ENCODE peak calls at places on chromosomes 4 and X, in ten cellular contexts. One of them, this sample, is unnamed.

GRCh38 chr4:105560488-105560887 is 8.1 kb downstream of the ARHGEF38 start:
- DNase-seq in MV-4-11: no peak
- DNase-seq in pancreas: no peak
- DNase-seq in activated T-cell treated with anti-CD3 and anti-CD28 coated beads, Interleukin-2, amount 50 U/mL, for 24 hours: no peak
- DNase-seq in esophagus muscularis mucosa: no peak
- DNase-seq in cardiac muscle cell: no peak
- DNase-seq in astrocyte of the spinal cord: peak; percentile 32
- DNase-seq in RPMI7951: no peak
- DNase-seq in activated CD4-positive, alpha-beta T cell treated with anti-CD3 and anti-CD28 coated beads, Interleukin-2, amount 50 U/mL, for 1 hour: no peak
- DNase-seq in NCI-H2081: no peak
- DNase-seq in this sample: no peak

GRCh38 chrX:13357925-13358324 is 38.1 kb upstream of the ATXN3L start:
- DNase-seq in MV-4-11: no peak
- DNase-seq in pancreas: no peak
- DNase-seq in activated T-cell treated with anti-CD3 and anti-CD28 coated beads, Interleukin-2, amount 50 U/mL, for 24 hours: no peak
- DNase-seq in esophagus muscularis mucosa: no peak
- DNase-seq in cardiac muscle cell: no peak
- DNase-seq in astrocyte of the spinal cord: peak; percentile 31
- DNase-seq in RPMI7951: no peak
- DNase-seq in activated CD4-positive, alpha-beta T cell treated with anti-CD3 and anti-CD28 coated beads, Interleukin-2, amount 50 U/mL, for 1 hour: no peak
- DNase-seq in NCI-H2081: no peak
- DNase-seq in this sample: peak; percentile 74

GRCh38 chr4:188986271-188986689 is 847.0 kb downstream of the TRIML1 start:
- DNase-seq in MV-4-11: no peak
- DNase-seq in pancreas: no peak
- DNase-seq in activated T-cell treated with anti-CD3 and anti-CD28 coated beads, Interleukin-2, amount 50 U/mL, for 24 hours: no peak
- DNase-seq in esophagus muscularis mucosa: no peak
- DNase-seq in cardiac muscle cell: no peak
- DNase-seq in astrocyte of the spinal cord: peak; percentile 83
- DNase-seq in RPMI7951: peak; percentile 83
- DNase-seq in activated CD4-positive, alpha-beta T cell treated with anti-CD3 and anti-CD28 coated beads, Interleukin-2, amount 50 U/mL, for 1 hour: no peak
- DNase-seq in NCI-H2081: peak; percentile 53
- DNase-seq in this sample: no peak

GRCh38 chr4:124636793-124637192 is 75.7 kb downstream of the ANKRD50 start:
- DNase-seq in MV-4-11: no peak
- DNase-seq in pancreas: no peak
- DNase-seq in activated T-cell treated with anti-CD3 and anti-CD28 coated beads, Interleukin-2, amount 50 U/mL, for 24 hours: no peak
- DNase-seq in esophagus muscularis mucosa: no peak
- DNase-seq in cardiac muscle cell: no peak
- DNase-seq in astrocyte of the spinal cord: peak; percentile 31
- DNase-seq in RPMI7951: peak; percentile 41
- DNase-seq in activated CD4-positive, alpha-beta T cell treated with anti-CD3 and anti-CD28 coated beads, Interleukin-2, amount 50 U/mL, for 1 hour: no peak
- DNase-seq in NCI-H2081: no peak
- DNase-seq in this sample: peak; percentile 91

GRCh38 chr4:57110635-57111546 is 706 bp upstream of the IGFBP7 start:
- DNase-seq in MV-4-11: peak; percentile 98
- DNase-seq in pancreas: no peak
- DNase-seq in activated T-cell treated with anti-CD3 and anti-CD28 coated beads, Interleukin-2, amount 50 U/mL, for 24 hours: peak; percentile 32
- DNase-seq in esophagus muscularis mucosa: peak; percentile 93
- DNase-seq in cardiac muscle cell: peak; percentile 33
- DNase-seq in astrocyte of the spinal cord: peak; percentile 83
- DNase-seq in RPMI7951: peak; percentile 88
- DNase-seq in activated CD4-positive, alpha-beta T cell treated with anti-CD3 and anti-CD28 coated beads, Interleukin-2, amount 50 U/mL, for 1 hour: no peak
- DNase-seq in NCI-H2081: no peak
- DNase-seq in this sample: peak; percentile 81

GRCh38 chr4:772118-772517 is 53.8 kb downstream of the CPLX1 start:
- DNase-seq in MV-4-11: no peak
- DNase-seq in pancreas: no peak
- DNase-seq in activated T-cell treated with anti-CD3 and anti-CD28 coated beads, Interleukin-2, amount 50 U/mL, for 24 hours: no peak
- DNase-seq in esophagus muscularis mucosa: no peak
- DNase-seq in cardiac muscle cell: no peak
- DNase-seq in astrocyte of the spinal cord: no peak
- DNase-seq in RPMI7951: no peak
- DNase-seq in activated CD4-positive, alpha-beta T cell treated with anti-CD3 and anti-CD28 coated beads, Interleukin-2, amount 50 U/mL, for 1 hour: no peak
- DNase-seq in NCI-H2081: no peak
- DNase-seq in this sample: no peak

GRCh38 chrX:97230948-97231347 is 347.2 kb downstream of the RPA4 start:
- DNase-seq in MV-4-11: no peak
- DNase-seq in pancreas: no peak
- DNase-seq in activated T-cell treated with anti-CD3 and anti-CD28 coated beads, Interleukin-2, amount 50 U/mL, for 24 hours: no peak
- DNase-seq in esophagus muscularis mucosa: no peak
- DNase-seq in cardiac muscle cell: no peak
- DNase-seq in astrocyte of the spinal cord: no peak
- DNase-seq in RPMI7951: no peak
- DNase-seq in activated CD4-positive, alpha-beta T cell treated with anti-CD3 and anti-CD28 coated beads, Interleukin-2, amount 50 U/mL, for 1 hour: no peak
- DNase-seq in NCI-H2081: no peak
- DNase-seq in this sample: no peak

GRCh38 chr4:127586922-127587571 is 45.7 kb upstream of the INTU start:
- DNase-seq in MV-4-11: peak; percentile 7
- DNase-seq in pancreas: no peak
- DNase-seq in activated T-cell treated with anti-CD3 and anti-CD28 coated beads, Interleukin-2, amount 50 U/mL, for 24 hours: no peak
- DNase-seq in esophagus muscularis mucosa: no peak
- DNase-seq in cardiac muscle cell: peak; percentile 65
- DNase-seq in astrocyte of the spinal cord: peak; percentile 36
- DNase-seq in RPMI7951: peak; percentile 35
- DNase-seq in activated CD4-positive, alpha-beta T cell treated with anti-CD3 and anti-CD28 coated beads, Interleukin-2, amount 50 U/mL, for 1 hour: no peak
- DNase-seq in NCI-H2081: peak; percentile 5
- DNase-seq in this sample: peak; percentile 67